ENCODE peak calls at places on chromosomes 7 and 10, in five cellular contexts. S is H54; X is NCI-H1436; C is CD4-positive, alpha-beta T cell; T is RCC 7860. P is an unnamed sample.

GRCh38 chr7:138797715-138798320 is at the start of the genes ATP6V0A4 and TMEM213:
- DNase-seq in S (no peak), X (no peak), C (no peak), T (no peak), P (peak)

GRCh38 chr10:126156012-126156411 is 232.3 kb downstream of the ADAM12 start:
- DNase-seq in S (no peak), X (peak), C (no peak), T (no peak), P (no peak)

GRCh38 chr7:45089314-45089891 is 634 bp upstream of the NACAD start:
- DNase-seq in S (peak), X (peak), C (peak), T (no peak), P (peak)

GRCh38 chr10:123301077-123301875 is 147.1 kb downstream of the BUB3 start:
- DNase-seq in S (peak), X (no peak), C (no peak), T (peak), P (peak)

GRCh38 chr7:7909376-7909775 is 59.2 kb upstream of the GLCCI1 start:
- DNase-seq in S (no peak), X (no peak), C (no peak), T (no peak), P (no peak)

GRCh38 chr7:15780271-15780670 is 93.8 kb upstream of the MEOX2 start:
- DNase-seq in S (no peak), X (no peak), C (no peak), T (no peak), P (peak)

GRCh38 chr7:34544621-34545020 is 113.4 kb upstream of the NPSR1 start:
- DNase-seq in S (no peak), X (no peak), C (no peak), T (no peak), P (no peak)

GRCh38 chr7:135684134-135684533 is 21.8 kb downstream of the STMP1 start:
- DNase-seq in S (peak), X (no peak), C (no peak), T (peak), P (no peak)

GRCh38 chr10:101489355-101489754 is 98.7 kb downstream of the POLL start:
- DNase-seq in S (no peak), X (peak), C (no peak), T (no peak), P (peak)

GRCh38 chr7:19982841-19983835 is 209.7 kb upstream of the TMEM196 start:
- DNase-seq in S (no peak), X (peak), C (no peak), T (no peak), P (peak)

GRCh38 chr7:79245623-79246249 is 207.7 kb downstream of the MAGI2 start:
- DNase-seq in S (no peak), X (no peak), C (no peak), T (no peak), P (no peak)

GRCh38 chr7:30800785-30801252 is 29.6 kb downstream of the MINDY4 start:
- DNase-seq in S (peak), X (peak), C (no peak), T (peak), P (peak)

GRCh38 chr10:6530211-6530840 is 49.8 kb downstream of the PRKCQ start:
- DNase-seq in S (no peak), X (no peak), C (peak), T (no peak), P (no peak)

GRCh38 chr10:74909665-74910064 is 83.3 kb downstream of the KAT6B start:
- DNase-seq in S (no peak), X (no peak), C (no peak), T (no peak), P (no peak)

GRCh38 chr7:150972746-150973145 is 5.4 kb downstream of the KCNH2 start:
- DNase-seq in S (no peak), X (no peak), C (no peak), T (no peak), P (no peak)

GRCh38 chr10:126247454-126247975 is 140.8 kb downstream of the ADAM12 start:
- DNase-seq in S (peak), X (no peak), C (no peak), T (peak), P (peak)

GRCh38 chr10:52703898-52704297 is 68.7 kb downstream of the MBL2 start:
- DNase-seq in S (no peak), X (no peak), C (no peak), T (no peak), P (peak)

GRCh38 chr10:28734940-28735759 is 57.8 kb downstream of the BAMBI start:
- DNase-seq in S (peak), X (no peak), C (no peak), T (peak), P (no peak)

GRCh38 chr7:157612664-157613561 is 276.1 kb downstream of the DNAJB6 start:
- DNase-seq in S (no peak), X (no peak), C (peak), T (no peak), P (peak)

GRCh38 chr7:131529617-131530016 is 26.8 kb downstream of the PODXL start:
- DNase-seq in S (no peak), X (no peak), C (no peak), T (no peak), P (no peak)

GRCh38 chr7:120813546-120813945 is 44.4 kb downstream of the TSPAN12 start:
- DNase-seq in S (no peak), X (no peak), C (no peak), T (no peak), P (no peak)

GRCh38 chr7:676246-676971 is 50.1 kb upstream of the DNAAF5 start:
- DNase-seq in S (no peak), X (no peak), C (no peak), T (no peak), P (no peak)

GRCh38 chr10:132447446-132448247 is 50.6 kb downstream of the PWWP2B start:
- DNase-seq in S (peak), X (no peak), C (peak), T (peak), P (peak)

GRCh38 chr10:78892383-78893191 is 176.2 kb upstream of the ZMIZ1 start:
- DNase-seq in S (peak), X (peak), C (no peak), T (no peak), P (peak)

GRCh38 chr7:150937848-150938561 is 40.1 kb downstream of the KCNH2 start:
- DNase-seq in S (peak), X (peak), C (peak), T (no peak), P (peak)

GRCh38 chr7:16849295-16850148 is 32.3 kb downstream of the AGR3 start:
- DNase-seq in S (no peak), X (no peak), C (no peak), T (no peak), P (no peak)

GRCh38 chr10:126264089-126265018 is 123.9 kb downstream of the ADAM12 start:
- DNase-seq in S (no peak), X (no peak), C (no peak), T (no peak), P (no peak)

GRCh38 chr10:42896735-42897134 is 114.1 kb downstream of the BMS1 start:
- DNase-seq in S (no peak), X (no peak), C (no peak), T (no peak), P (no peak)

GRCh38 chr10:67969875-67970274 is 85.4 kb downstream of the SIRT1 start:
- DNase-seq in S (no peak), X (no peak), C (no peak), T (no peak), P (no peak)

GRCh38 chr10:123878666-123879311 is 12.8 kb downstream of the CPXM2 start:
- DNase-seq in S (no peak), X (no peak), C (no peak), T (no peak), P (no peak)

GRCh38 chr7:106865130-106866115 is at the start of gene PIK3CG:
- DNase-seq in S (no peak), X (no peak), C (no peak), T (no peak), P (no peak)

GRCh38 chr10:121540773-121541395 is 57.4 kb downstream of the FGFR2 start:
- DNase-seq in S (no peak), X (no peak), C (no peak), T (no peak), P (no peak)

GRCh38 chr10:48478980-48479811 is 125.7 kb downstream of the ARHGAP22 start:
- DNase-seq in S (no peak), X (no peak), C (no peak), T (no peak), P (no peak)

GRCh38 chr10:123289432-123289831 is 135.2 kb downstream of the BUB3 start:
- DNase-seq in S (no peak), X (no peak), C (no peak), T (no peak), P (no peak)